ENCODE peak calls at places on chromosomes 12 and 14, in nine cellular contexts. N is activated T-cell treated with anti-CD3 and anti-CD28 coated beads for 1 hour; S is GM13977; K is cerebellum; D is frontal cortex; V is activated T-helper 1 cell treated with Interleukin-2 at 50 U/mL for 16 hours; T is activated CD8-positive, alpha-beta memory T cell treated with anti-CD3 and anti-CD28 coated beads for 48 hours; A is CD8-positive, alpha-beta memory T cell; X is AG04450. I is an unnamed sample.

GRCh38 chr14:74985806-74986205 is 16.9 kb upstream of the EIF2B2 start:
- DNase-seq in N (no peak), S (no peak), K (no peak), D (no peak), V (no peak), T (no peak), A (no peak), X (no peak), I (no peak)

GRCh38 chr12:77402726-77403125 is 337.4 kb upstream of the E2F7 start:
- DNase-seq in N (no peak), S (no peak), K (peak; percentile 17), D (no peak), V (no peak), T (no peak), A (no peak), X (no peak), I (no peak)

GRCh38 chr14:68762944-68763831 is 29.7 kb downstream of the ZFP36L1 start:
- DNase-seq in N (no peak), S (no peak), K (no peak), D (peak; percentile 33), V (no peak), T (no peak), A (no peak), X (no peak), I (no peak)

GRCh38 chr12:117073611-117074010 is 25.6 kb downstream of the TESC start:
- DNase-seq in N (no peak), S (no peak), K (no peak), D (no peak), V (no peak), T (no peak), A (no peak), X (no peak), I (no peak)

GRCh38 chr12:84912191-84913142 is at the start of gene SLC6A15:
- DNase-seq in N (no peak), S (peak; percentile 33), K (peak; percentile 90), D (peak; percentile 68), V (no peak), T (no peak), A (no peak), X (no peak), I (peak; percentile 15)

GRCh38 chr12:132584472-132584871 is 25.9 kb downstream of the LRCOL1 start:
- DNase-seq in N (no peak), S (no peak), K (no peak), D (no peak), V (no peak), T (no peak), A (no peak), X (no peak), I (no peak)

GRCh38 chr12:115253049-115253448 is 569.1 kb upstream of the TBX3 start:
- DNase-seq in N (no peak), S (no peak), K (no peak), D (no peak), V (no peak), T (no peak), A (no peak), X (no peak), I (no peak)

GRCh38 chr12:26966842-26967241 is 28.6 kb downstream of the FGFR1OP2 start:
- DNase-seq in N (no peak), S (no peak), K (no peak), D (no peak), V (no peak), T (no peak), A (no peak), X (no peak), I (no peak)

GRCh38 chr12:20798561-20798960 is 11.9 kb upstream of the SLCO1B3 start:
- DNase-seq in N (no peak), S (no peak), K (peak; percentile 17), D (peak; percentile 7), V (no peak), T (no peak), A (no peak), X (no peak), I (no peak)

GRCh38 chr14:101469382-101470251 is 91.7 kb upstream of the DIO3 start:
- DNase-seq in N (no peak), S (no peak), K (no peak), D (no peak), V (no peak), T (no peak), A (no peak), X (no peak), I (no peak)

GRCh38 chr14:104742586-104743455 is 10.1 kb upstream of the SIVA1 start:
- DNase-seq in N (no peak), S (no peak), K (no peak), D (no peak), V (no peak), T (no peak), A (no peak), X (no peak), I (no peak)

GRCh38 chr14:54502602-54503001 is 7.1 kb upstream of the CGRRF1 start:
- DNase-seq in N (no peak), S (no peak), K (no peak), D (no peak), V (no peak), T (no peak), A (no peak), X (no peak), I (no peak)

GRCh38 chr12:50160643-50161042 is 6.5 kb downstream of the CERS5 start:
- DNase-seq in N (no peak), S (no peak), K (no peak), D (no peak), V (no peak), T (no peak), A (no peak), X (no peak), I (no peak)

GRCh38 chr12:120687570-120688289 is 781 bp downstream of the MLEC start:
- DNase-seq in N (peak; percentile 17), S (no peak), K (no peak), D (no peak), V (no peak), T (no peak), A (no peak), X (no peak), I (no peak)

GRCh38 chr14:71358209-71358931 is 451.1 kb downstream of the PCNX1 start:
- DNase-seq in N (no peak), S (peak; percentile 35), K (no peak), D (no peak), V (no peak), T (no peak), A (no peak), X (peak; percentile 66), I (peak; percentile 35)

GRCh38 chr12:11877102-11877826 is 193.5 kb upstream of the BCL2L14 start:
- DNase-seq in N (no peak), S (no peak), K (no peak), D (no peak), V (no peak), T (no peak), A (no peak), X (no peak), I (no peak)

GRCh38 chr14:94341654-94342333 is 18.7 kb upstream of the SERPINA6 start:
- DNase-seq in N (no peak), S (no peak), K (no peak), D (no peak), V (no peak), T (no peak), A (no peak), X (no peak), I (no peak)

GRCh38 chr12:13573698-13574321 is 377.3 kb downstream of the EMP1 start:
- DNase-seq in N (no peak), S (no peak), K (no peak), D (no peak), V (no peak), T (no peak), A (no peak), X (no peak), I (no peak)

GRCh38 chr12:110637869-110638441 is 24.0 kb downstream of the TCTN1 start:
- DNase-seq in N (no peak), S (no peak), K (no peak), D (no peak), V (no peak), T (no peak), A (no peak), X (no peak), I (no peak)

I was measured in GM20000.